ENCODE peak calls at places on chromosomes 6 and 20, in four cellular contexts. E is GM12878, Y is H1, U is K562. G is an unnamed sample.

GRCh38 chr20:46951405-46951804 is 56.8 kb downstream of the EYA2 start:
- DNase-seq in E (no peak), Y (no peak), U (no peak), G (peak)

GRCh38 chr6:55088896-55089295 is 85.4 kb upstream of the HCRTR2 start:
- DNase-seq in E (no peak), Y (no peak), U (no peak), G (no peak)

GRCh38 chr20:63972312-63973159 is 2.8 kb upstream of the ZNF512B start:
- DNase-seq in E (no peak), Y (no peak), U (no peak), G (no peak)

GRCh38 chr20:1283522-1284210 is 17.6 kb downstream of the SNPH start:
- DNase-seq in E (no peak), Y (no peak), U (no peak), G (peak)

GRCh38 chr20:52105573-52106422 is 85.8 kb downstream of the ZFP64 start:
- DNase-seq in E (no peak), Y (peak), U (no peak), G (peak)

GRCh38 chr20:32329817-32330554 is 28.1 kb upstream of the ASXL1 start:
- DNase-seq in E (no peak), Y (no peak), U (no peak), G (no peak)

GRCh38 chr6:72374172-72374571 is 247.7 kb upstream of the KCNQ5 start:
- DNase-seq in E (no peak), Y (no peak), U (no peak), G (no peak)

GRCh38 chr6:21455071-21455470 is 138.5 kb upstream of the SOX4 start:
- DNase-seq in E (no peak), Y (no peak), U (no peak), G (peak)

GRCh38 chr6:128259036-128259734 is 261.2 kb downstream of the PTPRK start:
- DNase-seq in E (peak), Y (no peak), U (no peak), G (no peak)

GRCh38 chr6:155185544-155185943 is 78.3 kb upstream of the CLDN20 start:
- DNase-seq in E (no peak), Y (peak), U (no peak), G (peak)

GRCh38 chr20:33865761-33866160 is 54.6 kb downstream of the CHMP4B start:
- DNase-seq in E (no peak), Y (no peak), U (no peak), G (no peak)

GRCh38 chr20:20192366-20192765 is 140.0 kb downstream of the CFAP61 start:
- DNase-seq in E (no peak), Y (no peak), U (no peak), G (no peak)

GRCh38 chr20:16397053-16397452 is 176.2 kb downstream of the KIF16B start:
- DNase-seq in E (no peak), Y (no peak), U (no peak), G (no peak)

GRCh38 chr6:30914854-30915590 is 984 bp downstream of the VARS2 start:
- DNase-seq in E (no peak), Y (no peak), U (peak), G (no peak)

GRCh38 chr6:52642381-52642780 is 28.5 kb upstream of the TMEM14A start:
- DNase-seq in E (no peak), Y (no peak), U (no peak), G (no peak)

GRCh38 chr6:148464319-148465010 is 121.8 kb downstream of the SASH1 start:
- DNase-seq in E (peak), Y (peak), U (peak), G (peak)

GRCh38 chr6:69987550-69987949 is 121.2 kb downstream of the COL19A1 start:
- DNase-seq in E (no peak), Y (no peak), U (no peak), G (no peak)

GRCh38 chr6:134324766-134325165 is 6.9 kb upstream of the SGK1 start:
- DNase-seq in E (no peak), Y (no peak), U (no peak), G (no peak)

DNA sequence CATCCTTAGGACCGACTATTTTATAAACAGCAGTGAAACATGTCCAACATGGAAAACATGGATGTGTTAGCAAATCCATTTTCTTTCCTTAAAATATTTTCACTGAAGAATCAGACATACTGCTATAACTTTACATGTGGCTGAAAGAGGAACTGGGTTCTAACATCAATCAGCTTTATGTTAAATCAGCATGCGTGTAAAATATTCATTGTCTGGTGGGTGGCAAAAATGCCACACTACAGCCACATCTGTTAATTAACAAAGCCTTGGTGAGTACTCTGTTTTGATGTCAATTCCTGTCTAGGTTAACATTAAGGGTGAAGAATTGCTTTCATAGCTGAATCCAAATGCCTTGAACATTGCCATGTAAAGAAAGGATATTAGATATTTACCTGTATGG is 222.6 kb upstream of the CEP162 start:
- DNase-seq in E (peak), Y (no peak), U (no peak), G (no peak)
- TF ChIP-seq CHD1 in E (no peak), Y (no peak), U (no peak), G (no peak)

GRCh38 chr20:59157064-59157463 is 6.6 kb upstream of the ZNF831 start:
- DNase-seq in E (no peak), Y (no peak), U (no peak), G (no peak)

GRCh38 chr20:59152559-59153354 is 10.9 kb upstream of the ZNF831 start:
- DNase-seq in E (no peak), Y (no peak), U (no peak), G (no peak)

GRCh38 chr20:59153832-59154231 is 9.8 kb upstream of the ZNF831 start:
- DNase-seq in E (no peak), Y (no peak), U (no peak), G (no peak)

GRCh38 chr20:59153355-59153681 is 10.3 kb upstream of the ZNF831 start:
- DNase-seq in E (no peak), Y (no peak), U (no peak), G (no peak)

DNA sequence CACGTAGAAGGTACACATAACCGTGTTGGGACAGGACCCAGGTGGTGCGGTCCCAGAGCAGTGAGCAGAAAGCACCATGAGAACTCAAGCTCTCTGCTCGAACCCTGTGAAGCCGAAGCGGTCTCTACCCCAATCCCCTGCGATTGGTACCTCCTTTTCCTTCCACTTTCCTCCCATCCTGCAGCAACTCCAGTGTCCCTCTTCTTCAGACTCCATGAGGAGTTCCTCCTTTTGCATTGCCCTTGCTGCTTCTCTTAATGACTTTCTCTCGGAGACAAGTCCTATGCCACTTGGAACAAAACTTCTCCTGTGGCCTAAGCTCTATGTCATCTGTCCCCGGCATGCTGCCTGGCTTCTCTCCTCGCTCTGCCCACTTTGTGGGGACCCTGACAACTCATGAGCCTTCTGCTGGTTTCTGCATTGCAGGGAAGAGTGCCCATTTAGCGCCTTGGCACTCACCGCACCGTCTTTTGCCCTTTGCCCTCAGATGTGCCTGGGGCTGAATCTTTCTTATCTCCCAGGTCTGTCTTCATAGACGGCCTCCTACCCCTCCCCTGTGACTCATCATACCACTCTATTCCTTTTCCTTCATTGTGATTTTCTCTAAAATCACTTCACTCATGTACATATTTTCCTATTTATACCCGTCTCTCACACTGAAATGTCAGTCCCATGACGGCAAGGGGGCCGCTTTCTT is 9.2 kb upstream of the ZNF831 start:
- DNase-seq in E (no peak), Y (no peak), U (no peak), G (no peak)
- TF ChIP-seq CHD1 in E (no peak), Y (no peak), U (no peak), G (no peak)

DNA sequence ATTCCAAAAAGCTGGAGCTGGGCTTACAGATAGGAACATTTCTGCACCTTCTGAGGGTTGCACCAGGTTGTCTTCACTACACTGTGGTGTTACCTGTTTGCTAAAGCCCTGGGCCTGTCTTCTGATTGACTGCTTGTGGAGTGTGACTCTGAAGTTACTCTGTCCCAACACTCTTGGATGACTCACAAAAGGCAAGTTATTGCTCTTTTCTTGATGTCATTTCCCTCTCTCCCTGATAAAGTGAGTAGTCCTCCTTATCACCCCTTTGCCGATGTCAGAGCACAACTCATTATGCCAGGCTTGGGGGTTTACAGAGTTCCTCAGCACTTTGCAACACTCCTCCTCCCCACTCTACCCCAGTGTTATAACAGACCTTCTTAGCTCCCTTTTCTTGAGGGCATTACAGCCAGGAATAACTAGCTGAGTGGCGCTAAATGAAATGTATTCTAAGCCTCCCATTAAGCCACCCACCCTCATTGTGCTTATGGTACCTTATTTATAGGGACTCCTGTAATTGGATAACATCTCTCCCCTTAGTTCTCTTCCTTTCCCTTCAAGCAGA is 36.1 kb upstream of the NKX2-4 start:
- DNase-seq in E (no peak), Y (no peak), U (peak), G (peak)
- TF ChIP-seq CHD1 in E (no peak), Y (no peak), U (no peak), G (no peak)

GRCh38 chr6:93749191-93749590 is 329.8 kb upstream of the EPHA7 start:
- DNase-seq in E (no peak), Y (no peak), U (no peak), G (no peak)
- TF ChIP-seq CHD1 in E (no peak), Y (no peak), U (no peak), G (no peak)

DNA sequence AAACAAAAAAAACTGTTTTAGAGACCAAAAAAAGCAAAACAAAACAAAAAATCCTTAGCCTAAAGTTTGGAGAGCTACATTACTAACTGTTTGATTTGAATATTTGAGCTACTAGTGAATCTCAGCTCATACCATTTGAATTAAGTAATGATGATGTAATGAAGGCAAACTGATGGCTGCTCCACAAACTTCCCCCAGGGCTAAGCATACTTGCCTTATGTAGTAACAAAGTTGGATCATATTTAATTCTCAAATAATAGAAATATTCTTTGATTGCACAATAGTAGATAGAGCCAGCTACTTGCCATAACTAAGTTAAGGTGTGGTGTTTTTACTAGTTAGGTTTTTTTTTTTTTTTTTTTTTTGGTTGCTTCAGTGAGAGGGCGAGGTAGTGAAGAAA is 2.8 kb downstream of the RAB32 start:
- DNase-seq in E (no peak), Y (no peak), U (no peak), G (peak)
- TF ChIP-seq CHD1 in E (no peak), Y (no peak), U (no peak), G (no peak)